ENCODE peak calls at places on chromosomes 4 and X, in five cellular contexts. V is NCI-H510A treated with DMSO at 0.1 percent for 48 hours; U is CD8-positive, alpha-beta T cell; T is posterior cingulate gyrus; N is adipocyte. A is an unnamed sample.

GRCh38 chr4:2416564-2417195 is 1.8 kb downstream of the ZFYVE28 start:
- DNase-seq in N (peak), T (no peak), V (no peak), U (peak), A (peak)

GRCh38 chrX:103678199-103678993 is 8.1 kb downstream of the MORF4L2 start:
- DNase-seq in U (no peak), T (no peak), N (no peak), V (no peak), A (no peak)

GRCh38 chr4:137420901-137421384 is 111.4 kb downstream of the PCDH18 start:
- DNase-seq in T (no peak), N (no peak), V (no peak), U (no peak), A (no peak)

GRCh38 chr4:157739237-157739636 is 433.6 kb downstream of the GASK1B start:
- DNase-seq in V (no peak), T (no peak), N (peak), U (no peak), A (no peak)

GRCh38 chr4:41722171-41722570 is 26.4 kb downstream of the PHOX2B start:
- DNase-seq in V (no peak), N (no peak), U (no peak), T (no peak), A (no peak)

GRCh38 chr4:126209117-126209516 is 894.4 kb downstream of the FAT4 start:
- DNase-seq in V (no peak), T (no peak), N (no peak), U (no peak), A (no peak)

GRCh38 chrX:2888309-2888708 is 40.8 kb downstream of the ARSD start:
- DNase-seq in N (no peak), T (no peak), U (no peak), V (no peak), A (no peak)

GRCh38 chr4:73777612-73778011 is 37.2 kb downstream of the CXCL8 start:
- DNase-seq in T (no peak), U (no peak), N (peak), V (no peak), A (no peak)

GRCh38 chr4:1202526-1203378 is 30.4 kb upstream of the SPON2 start:
- DNase-seq in T (no peak), U (peak), N (no peak), V (no peak), A (peak)

GRCh38 chr4:134024251-134024650 is 177.3 kb downstream of the PABPC4L start:
- DNase-seq in U (no peak), T (no peak), N (peak), V (no peak), A (no peak)

GRCh38 chr4:106201373-106201772 is 114.6 kb downstream of the TBCK start:
- DNase-seq in V (no peak), N (peak), T (no peak), U (no peak), A (no peak)

GRCh38 chr4:155900402-155900801 is 3.1 kb upstream of the TDO2 start:
- DNase-seq in V (no peak), N (peak), T (no peak), U (no peak), A (no peak)

GRCh38 chr4:82499705-82500104 is 62.1 kb downstream of the TMEM150C start:
- DNase-seq in T (no peak), V (peak), U (no peak), N (peak), A (no peak)

GRCh38 chrX:137033774-137034507 is at the start of gene GPR101:
- DNase-seq in V (no peak), U (peak), N (no peak), T (no peak), A (no peak)

GRCh38 chr4:70399319-70399718 is 1.6 kb downstream of the OPRPN start:
- DNase-seq in T (no peak), N (no peak), V (no peak), U (no peak), A (no peak)

GRCh38 chrX:145484740-145485139 is 237.4 kb downstream of the SPANXN1 start:
- DNase-seq in U (no peak), N (no peak), V (no peak), T (no peak), A (no peak)

GRCh38 chr4:38310446-38311043 is 350.3 kb downstream of the PTTG2 start:
- DNase-seq in T (no peak), U (peak), N (no peak), V (no peak), A (no peak)

GRCh38 chr4:147984065-147984777 is 252.3 kb downstream of the ARHGAP10 start:
- DNase-seq in N (peak), V (peak), U (no peak), T (peak), A (no peak)

GRCh38 chr4:55880652-55881280 is 27.3 kb downstream of the EXOC1 start:
- DNase-seq in T (no peak), V (no peak), N (no peak), U (no peak), A (no peak)

GRCh38 chrX:20498851-20499635 is 232.3 kb upstream of the RPS6KA3 start:
- DNase-seq in N (no peak), V (no peak), T (no peak), U (no peak), A (no peak)

GRCh38 chr4:17347445-17347844 is 164.4 kb downstream of the QDPR start:
- DNase-seq in T (no peak), V (no peak), U (no peak), N (peak), A (no peak)

GRCh38 chr4:1315838-1316536 is 26.3 kb downstream of the MAEA start:
- DNase-seq in N (no peak), V (no peak), U (no peak), T (no peak), A (no peak)

GRCh38 chr4:173538148-173538902 is 8.3 kb upstream of the HAND2 start:
- DNase-seq in V (peak), N (peak), T (no peak), U (no peak), A (no peak)

GRCh38 chr4:181137351-181137750 is 1105.9 kb upstream of the TENM3 start:
- DNase-seq in N (no peak), V (no peak), U (no peak), T (no peak), A (no peak)

GRCh38 chr4:78517050-78517652 is 34.4 kb upstream of the ANXA3 start:
- DNase-seq in N (peak), T (no peak), V (peak), U (no peak), A (no peak)

GRCh38 chr4:142818009-142818408 is 28.1 kb downstream of the INPP4B start:
- DNase-seq in V (no peak), T (no peak), U (no peak), N (peak), A (no peak)

GRCh38 chr4:150264595-150265141 is 186.4 kb downstream of the DCLK2 start:
- DNase-seq in T (no peak), V (no peak), U (no peak), N (peak), A (no peak)

GRCh38 chrX:67545772-67546495 is 2.1 kb downstream of the AR start:
- DNase-seq in N (peak), T (peak), V (no peak), U (no peak), A (no peak)

GRCh38 chr4:25632135-25632534 is 23.5 kb upstream of the SLC34A2 start:
- DNase-seq in N (no peak), V (no peak), T (no peak), U (no peak), A (no peak)

GRCh38 chrX:44748014-44748413 is 95.8 kb upstream of the DUSP21 start:
- DNase-seq in N (peak), T (no peak), V (no peak), U (no peak), A (no peak)

GRCh38 chr4:1116837-1117236 is 3.5 kb upstream of the RNF212 start:
- DNase-seq in T (no peak), V (no peak), N (no peak), U (no peak), A (no peak)

GRCh38 chr4:53010320-53010719 is 148.2 kb downstream of the RASL11B start:
- DNase-seq in V (no peak), T (no peak), N (peak), U (no peak), A (no peak)

GRCh38 chr4:67460574-67460973 is 84.7 kb downstream of the CENPC start:
- DNase-seq in U (no peak), V (no peak), T (no peak), N (peak), A (no peak)

GRCh38 chr4:99324361-99324760 is 3.2 kb upstream of the ADH1B start:
- DNase-seq in N (peak), U (no peak), V (no peak), T (no peak), A (no peak)

GRCh38 chrX:76253432-76253831 is 80.6 kb downstream of the PBDC1 start:
- DNase-seq in U (peak), N (peak), T (no peak), V (no peak), A (no peak)

GRCh38 chr4:146073517-146073916 is 102.0 kb upstream of the LSM6 start:
- DNase-seq in U (no peak), V (no peak), N (peak), T (no peak), A (no peak)

GRCh38 chr4:98744372-98745150 is 86.2 kb upstream of the TSPAN5 start:
- DNase-seq in V (no peak), U (no peak), T (no peak), N (no peak), A (no peak)

A was measured in activated B cell treated with CpG ODN at 0.5 μM for 24 hours.